ENCODE peak calls at places on chromosomes 11 and 22, in four cellular contexts. One of them, this sample, is unnamed.

GRCh38 chr22:40434745-40435144 is 64.4 kb downstream of the SGSM3 start:
- DNase-seq in A549: no peak
- DNase-seq in K562: no peak
- DNase-seq in GM12878: no peak
- DNase-seq in this sample: no peak

GRCh38 chr22:24400726-24401596 is 26.4 kb upstream of the ADORA2A start:
- DNase-seq in K562: no peak
- DNase-seq in A549: no peak
- DNase-seq in GM12878: peak
- DNase-seq in this sample: no peak

GRCh38 chr22:44154431-44154942 is 26.2 kb upstream of the PARVG start:
- DNase-seq in K562: no peak
- DNase-seq in GM12878: peak
- DNase-seq in A549: no peak
- DNase-seq in this sample: no peak

GRCh38 chr22:29315286-29316195 is at the start of gene RASL10A:
- DNase-seq in A549: no peak
- DNase-seq in K562: no peak
- DNase-seq in GM12878: no peak
- DNase-seq in this sample: no peak

GRCh38 chr22:39135092-39135896 is 17.2 kb downstream of the CBX7 start:
- DNase-seq in GM12878: no peak
- DNase-seq in K562: peak
- DNase-seq in A549: peak
- DNase-seq in this sample: peak

GRCh38 chr22:38882972-38883622 is 11.1 kb upstream of the CBX6 start:
- DNase-seq in A549: no peak
- DNase-seq in K562: no peak
- DNase-seq in GM12878: no peak
- DNase-seq in this sample: no peak

GRCh38 chr11:14499178-14499559 is 442 bp downstream of the COPB1 start:
- DNase-seq in GM12878: no peak
- DNase-seq in A549: peak
- DNase-seq in K562: peak
- DNase-seq in this sample: peak

GRCh38 chr11:1153951-1154487 is 3.7 kb upstream of the MUC5AC start:
- DNase-seq in GM12878: no peak
- DNase-seq in K562: peak
- DNase-seq in A549: peak
- DNase-seq in this sample: peak

GRCh38 chr11:46075168-46075567 is 46.1 kb downstream of the PHF21A start:
- DNase-seq in K562: peak
- DNase-seq in GM12878: no peak
- DNase-seq in A549: no peak
- DNase-seq in this sample: peak

GRCh38 chr11:48900131-48900800 is 83.4 kb downstream of the TRIM51G start:
- DNase-seq in K562: peak
- DNase-seq in GM12878: no peak
- DNase-seq in A549: no peak
- DNase-seq in this sample: no peak

GRCh38 chr11:55942785-55943392 is 6.7 kb upstream of the OR5I1 start:
- DNase-seq in K562: peak
- DNase-seq in A549: peak
- DNase-seq in GM12878: no peak
- DNase-seq in this sample: peak

DNA sequence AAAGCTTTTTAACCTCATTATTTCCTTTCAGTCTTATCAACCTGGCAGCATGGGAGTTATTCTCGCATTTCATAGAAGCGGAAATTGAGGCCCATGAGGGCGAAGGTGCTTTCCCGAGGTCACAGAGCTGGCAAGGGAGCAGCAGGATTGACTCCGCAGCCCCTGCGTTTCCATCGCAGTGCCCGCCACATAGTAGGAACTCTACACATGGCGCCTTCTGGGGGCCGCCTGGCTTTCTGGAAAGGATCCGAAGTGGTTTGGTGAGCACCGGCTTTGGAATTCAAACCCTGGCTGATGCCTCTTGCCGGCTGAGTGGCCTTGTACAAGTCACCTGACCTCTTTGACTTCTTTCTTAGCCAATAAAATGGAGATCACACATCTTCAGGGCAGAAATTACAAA is 93.4 kb downstream of the CEP164 start:
- DNase-seq in K562: no peak
- DNase-seq in GM12878: no peak
- DNase-seq in A549: no peak
- DNase-seq in this sample: no peak
- TF ChIP-seq MAX in K562: no peak
- TF ChIP-seq MAX in GM12878: no peak
- TF ChIP-seq MAX in A549: no peak
- TF ChIP-seq MAX in this sample: no peak

GRCh38 chr22:43007519-43008102 is 7.3 kb downstream of the PACSIN2 start:
- DNase-seq in A549: no peak
- DNase-seq in GM12878: no peak
- DNase-seq in K562: peak
- DNase-seq in this sample: no peak
- TF ChIP-seq POLR2A in A549: no peak
- TF ChIP-seq POLR2A in GM12878: no peak
- TF ChIP-seq POLR2A in K562: no peak
- TF ChIP-seq POLR2A in this sample: no peak

GRCh38 chr11:116827461-116827860 is 2.2 kb upstream of the APOC3 start:
- DNase-seq in A549: no peak
- DNase-seq in K562: no peak
- DNase-seq in GM12878: no peak
- DNase-seq in this sample: no peak

GRCh38 chr11:116823031-116823843 is at the start of gene APOA4:
- DNase-seq in A549: no peak
- DNase-seq in K562: no peak
- DNase-seq in GM12878: no peak
- DNase-seq in this sample: no peak

GRCh38 chr11:116826751-116827431 is 2.8 kb upstream of the APOC3 start:
- DNase-seq in GM12878: no peak
- DNase-seq in K562: peak
- DNase-seq in A549: no peak
- DNase-seq in this sample: no peak

GRCh38 chr11:116825854-116826750 is 3.0 kb upstream of the APOA4 start:
- DNase-seq in GM12878: no peak
- DNase-seq in K562: no peak
- DNase-seq in A549: no peak
- DNase-seq in this sample: no peak

DNA sequence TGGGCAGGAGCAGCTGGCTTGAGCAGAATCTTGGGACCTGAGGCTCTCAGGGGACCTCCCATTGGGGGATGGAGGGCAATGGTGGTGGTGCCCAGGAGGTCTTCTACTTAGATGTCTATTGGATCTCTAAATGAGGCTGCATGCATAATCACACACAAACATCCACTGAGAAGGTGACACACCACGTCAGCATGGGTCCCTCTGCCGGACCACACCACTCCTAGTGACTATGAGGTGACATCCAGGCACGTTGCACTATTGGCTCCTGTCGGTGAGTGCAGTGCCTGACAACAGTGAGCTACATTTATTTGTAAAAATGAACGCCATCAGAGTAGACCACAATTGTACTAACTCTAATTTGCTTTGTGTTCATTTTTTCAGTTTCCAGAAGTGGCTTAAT is 2.3 kb upstream of the APOA4 start:
- DNase-seq in GM12878: no peak
- DNase-seq in K562: no peak
- DNase-seq in A549: no peak
- DNase-seq in this sample: no peak
- TF ChIP-seq CTCF in GM12878: no peak
- TF ChIP-seq CTCF in K562: peak
- TF ChIP-seq CTCF in A549: no peak
- TF ChIP-seq CTCF in this sample: no peak

GRCh38 chr11:110303414-110303826 is 7.0 kb upstream of the RDX start:
- DNase-seq in GM12878: no peak
- DNase-seq in K562: no peak
- DNase-seq in A549: no peak
- DNase-seq in this sample: no peak
- TF ChIP-seq MAX in GM12878: no peak
- TF ChIP-seq MAX in K562: no peak
- TF ChIP-seq MAX in A549: no peak
- TF ChIP-seq MAX in this sample: no peak

GRCh38 chr11:65382804-65383368 is 440 bp upstream of the SLC25A45 start:
- DNase-seq in A549: peak
- DNase-seq in GM12878: no peak
- DNase-seq in K562: no peak
- DNase-seq in this sample: no peak
- TF ChIP-seq POLR2A in A549: no peak
- TF ChIP-seq POLR2A in GM12878: no peak
- TF ChIP-seq POLR2A in K562: no peak
- TF ChIP-seq POLR2A in this sample: peak